ENCODE peak calls at places on chromosomes 3 and 15, in nine cellular contexts. F is cardiac muscle cell, Q is PC-9, N is epithelial cell of esophagus, I is HCT116, G is AG04450, M is lung, K is MM.1S, Z is astrocyte. U is an unnamed sample.

GRCh38 chr15:74497584-74497983 is 36.6 kb upstream of the UBL7 start:
- DNase-seq in F (no peak), Q (peak; percentile 63), N (peak; percentile 93), I (no peak), G (no peak), M (no peak), K (peak; percentile 54), Z (no peak), U (peak; percentile 59)

GRCh38 chr15:32878849-32879795 is 161.3 kb downstream of the GREM1 start:
- DNase-seq in F (no peak), Q (no peak), N (no peak), I (no peak), G (no peak), M (no peak), K (no peak), Z (no peak), U (no peak)

GRCh38 chr3:17217588-17217987 is 332.8 kb downstream of the PLCL2 start:
- DNase-seq in F (no peak), Q (no peak), N (no peak), I (no peak), G (no peak), M (no peak), K (no peak), Z (no peak), U (no peak)

GRCh38 chr15:28909958-28910500 is 24.3 kb downstream of the APBA2 start:
- DNase-seq in F (no peak), Q (no peak), N (no peak), I (no peak), G (no peak), M (no peak), K (no peak), Z (no peak), U (no peak)

GRCh38 chr15:42145546-42146455 is 10.6 kb downstream of the PLA2G4F start:
- DNase-seq in F (no peak), Q (no peak), N (no peak), I (no peak), G (no peak), M (no peak), K (no peak), Z (no peak), U (no peak)

GRCh38 chr3:134952372-134952771 is 157.3 kb downstream of the EPHB1 start:
- DNase-seq in F (no peak), Q (no peak), N (no peak), I (no peak), G (no peak), M (no peak), K (no peak), Z (no peak), U (no peak)

GRCh38 chr15:71002321-71002720 is 109.7 kb downstream of the LRRC49 start:
- DNase-seq in F (no peak), Q (no peak), N (no peak), I (no peak), G (no peak), M (no peak), K (peak; percentile 10), Z (peak; percentile 18), U (peak; percentile 31)

GRCh38 chr3:157406376-157406775 is 30.3 kb upstream of the PTX3 start:
- DNase-seq in F (no peak), Q (no peak), N (no peak), I (no peak), G (no peak), M (no peak), K (no peak), Z (no peak), U (no peak)

GRCh38 chr3:112894258-112894657 is 47.6 kb upstream of the CD200R1L start:
- DNase-seq in F (no peak), Q (peak; percentile 47), N (peak; percentile 67), I (peak; percentile 0), G (peak; percentile 4), M (no peak), K (no peak), Z (peak; percentile 74), U (no peak)

GRCh38 chr3:123229145-123229544 is 27.4 kb downstream of the SEC22A start:
- DNase-seq in F (no peak), Q (no peak), N (no peak), I (no peak), G (no peak), M (no peak), K (no peak), Z (no peak), U (no peak)

GRCh38 chr15:98142584-98142983 is 182.1 kb downstream of the ARRDC4 start:
- DNase-seq in F (no peak), Q (no peak), N (no peak), I (no peak), G (no peak), M (no peak), K (no peak), Z (no peak), U (no peak)

GRCh38 chr3:15634671-15635661 is 33.4 kb downstream of the BTD start:
- DNase-seq in F (no peak), Q (no peak), N (no peak), I (no peak), G (no peak), M (no peak), K (no peak), Z (peak; percentile 98), U (no peak)

GRCh38 chr3:122427857-122428471 is 12.1 kb upstream of the WDR5B start:
- DNase-seq in F (no peak), Q (no peak), N (peak; percentile 64), I (no peak), G (no peak), M (no peak), K (no peak), Z (peak; percentile 26), U (no peak)

GRCh38 chr15:69082556-69082955 is 68.1 kb downstream of the NOX5 start:
- DNase-seq in F (no peak), Q (no peak), N (no peak), I (no peak), G (no peak), M (no peak), K (no peak), Z (peak; percentile 8), U (no peak)

GRCh38 chr3:138047596-138048195 is 37.7 kb downstream of the CLDN18 start:
- DNase-seq in F (no peak), Q (no peak), N (no peak), I (no peak), G (no peak), M (no peak), K (no peak), Z (no peak), U (no peak)

GRCh38 chr15:55873024-55873745 is 120.2 kb downstream of the NEDD4 start:
- DNase-seq in F (no peak), Q (no peak), N (no peak), I (no peak), G (no peak), M (no peak), K (no peak), Z (peak; percentile 15), U (no peak)

GRCh38 chr15:55869660-55870059 is 123.8 kb downstream of the NEDD4 start:
- DNase-seq in F (no peak), Q (no peak), N (no peak), I (no peak), G (no peak), M (no peak), K (no peak), Z (no peak), U (no peak)

GRCh38 chr15:55868707-55869106 is 124.7 kb downstream of the NEDD4 start:
- DNase-seq in F (no peak), Q (no peak), N (peak; percentile 53), I (no peak), G (no peak), M (no peak), K (no peak), Z (peak; percentile 39), U (peak; percentile 40)

GRCh38 chr15:55872471-55872870 is 120.9 kb downstream of the NEDD4 start:
- DNase-seq in F (no peak), Q (no peak), N (no peak), I (no peak), G (no peak), M (no peak), K (no peak), Z (no peak), U (no peak)
- H3K4me3 ChIP-seq in F (no peak overlapping the region), Q (no peak overlapping the region), N (no peak overlapping the region), I (no peak overlapping the region), G (no peak overlapping the region), M (no peak overlapping the region), K (no peak overlapping the region), Z (no peak overlapping the region), U (no peak overlapping the region)

GRCh38 chr3:64244011-64244942 is 19.0 kb upstream of the PRICKLE2 start:
- DNase-seq in F (no peak), Q (no peak), N (peak; percentile 63), I (peak; percentile 51), G (no peak), M (no peak), K (peak; percentile 21), Z (no peak), U (no peak)
- TF ChIP-seq CTCF in F (peak; percentile 50), Q (peak; percentile 52), N (peak; percentile 56), I (peak; percentile 51), G (peak; percentile 50), M (no peak), K (peak; percentile 35), Z (peak; percentile 59), U (peak; percentile 46)

DNA sequence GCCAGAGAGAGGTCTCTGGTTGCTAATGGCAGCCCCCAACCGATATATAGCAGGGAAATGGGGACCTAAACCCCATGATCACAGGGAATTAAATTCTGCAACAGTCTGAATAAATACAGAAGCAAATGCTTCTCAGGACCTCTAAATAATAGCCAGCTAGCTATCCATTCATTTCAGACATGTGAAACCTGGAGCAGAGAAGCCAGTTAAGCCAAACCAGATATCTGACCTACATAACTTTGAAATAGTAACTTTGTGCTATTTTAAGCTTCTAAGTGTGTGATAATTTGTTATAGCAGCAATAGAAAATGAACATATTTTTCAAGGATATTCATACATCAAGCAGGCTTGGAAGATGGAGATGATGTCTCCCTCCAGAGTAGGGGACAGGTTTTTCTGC is 1062.9 kb upstream of the CADM2 start:
- DNase-seq in F (no peak), Q (no peak), N (no peak), I (no peak), G (no peak), M (no peak), K (no peak), Z (no peak), U (no peak)
- H3K4me3 ChIP-seq in F (no peak overlapping the region), Q (no peak overlapping the region), N (no peak overlapping the region), I (no peak overlapping the region), G (no peak overlapping the region), M (no peak overlapping the region), K (no peak overlapping the region), Z (no peak overlapping the region), U (no peak overlapping the region)

DNA sequence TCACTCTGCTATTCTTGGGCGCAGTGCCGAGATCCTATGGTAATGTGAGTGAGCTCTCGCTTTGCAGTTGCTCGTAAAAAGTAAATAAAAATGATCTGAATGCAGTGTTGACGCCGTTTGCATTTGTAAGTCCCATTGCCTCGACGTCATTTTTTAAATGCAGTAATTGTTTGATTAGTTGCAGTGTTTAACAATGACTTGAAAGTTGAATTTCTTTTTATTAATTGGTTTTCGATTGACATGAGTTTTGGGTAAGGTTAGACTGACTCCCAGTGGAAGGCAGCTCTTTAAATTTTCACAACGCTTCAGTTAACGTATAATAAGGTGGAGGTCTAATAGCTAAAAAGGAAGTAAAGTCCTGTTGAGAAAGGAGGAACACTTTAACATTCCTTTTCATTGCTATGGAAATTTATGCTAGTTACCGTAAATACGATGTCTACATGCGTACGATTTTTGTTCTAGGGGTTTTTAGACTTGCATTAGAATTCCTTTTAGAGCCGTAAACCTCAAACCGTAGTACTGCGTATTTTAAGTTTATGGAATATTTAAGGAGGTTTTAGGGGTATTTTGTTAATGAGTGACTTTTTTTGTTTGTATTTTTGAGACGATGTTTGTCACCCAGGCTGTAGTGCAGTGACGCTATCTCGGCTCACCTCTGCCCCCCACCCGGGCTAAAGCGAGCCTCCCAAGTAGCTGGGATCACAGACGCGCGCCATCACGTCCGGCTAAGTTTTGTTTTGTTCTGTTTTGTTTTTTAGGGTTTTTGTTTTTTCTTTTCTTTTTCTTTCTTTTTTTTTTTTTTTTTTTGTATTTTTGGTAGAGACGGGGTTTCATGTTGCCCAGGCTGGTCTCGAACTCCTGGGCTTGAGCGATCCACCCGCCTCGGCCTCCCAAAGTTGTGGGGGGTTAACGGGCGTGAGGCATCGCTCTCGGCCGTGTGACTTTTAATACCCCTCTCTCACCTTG is 1.4 kb downstream of the MORF4L1 start:
- DNase-seq in F (no peak), Q (no peak), N (peak; percentile 24), I (no peak), G (no peak), M (no peak), K (peak; percentile 11), Z (peak; percentile 6), U (peak; percentile 78)
- TF ChIP-seq CTCF in F (no peak), Q (peak; percentile 17), N (no peak), I (no peak), G (peak; percentile 2), M (no peak), K (no peak), Z (peak; percentile 2), U (peak; percentile 9)

U was measured in LNCaP clone FGC.